ENCODE peak calls at places on chromosomes 6 and 20, in nine cellular contexts. One of them, this sample, is unnamed.

GRCh38 chr20:23143098-23143497 is 57.0 kb upstream of the CD93 start:
- DNase-seq in substantia nigra: peak
- DNase-seq in adrenal gland: peak
- DNase-seq in mammary epithelial cell: peak
- DNase-seq in AG08395: peak
- DNase-seq in NCI-H1092 treated with DMSO at 0.1 percent for 48 hours: no peak
- DNase-seq in CD8-positive, alpha-beta memory T cell: no peak
- DNase-seq in hepatocyte: peak
- DNase-seq in Panc1: peak
- DNase-seq in this sample: no peak

GRCh38 chr6:93468291-93468690 is 48.9 kb upstream of the EPHA7 start:
- DNase-seq in hepatocyte: peak
- DNase-seq in mammary epithelial cell: no peak
- DNase-seq in AG08395: no peak
- DNase-seq in substantia nigra: no peak
- DNase-seq in Panc1: peak
- DNase-seq in adrenal gland: no peak
- DNase-seq in NCI-H1092 treated with DMSO at 0.1 percent for 48 hours: no peak
- DNase-seq in CD8-positive, alpha-beta memory T cell: no peak
- DNase-seq in this sample: no peak

GRCh38 chr20:46800405-46800804 is 91.0 kb downstream of the SLC2A10 start:
- DNase-seq in AG08395: no peak
- DNase-seq in Panc1: no peak
- DNase-seq in NCI-H1092 treated with DMSO at 0.1 percent for 48 hours: no peak
- DNase-seq in CD8-positive, alpha-beta memory T cell: no peak
- DNase-seq in hepatocyte: no peak
- DNase-seq in mammary epithelial cell: no peak
- DNase-seq in substantia nigra: no peak
- DNase-seq in adrenal gland: no peak
- DNase-seq in this sample: no peak

GRCh38 chr6:107082045-107082444 is 33.3 kb downstream of the BEND3 start:
- DNase-seq in Panc1: no peak
- DNase-seq in NCI-H1092 treated with DMSO at 0.1 percent for 48 hours: no peak
- DNase-seq in AG08395: no peak
- DNase-seq in mammary epithelial cell: peak
- DNase-seq in adrenal gland: no peak
- DNase-seq in CD8-positive, alpha-beta memory T cell: no peak
- DNase-seq in substantia nigra: no peak
- DNase-seq in hepatocyte: no peak
- DNase-seq in this sample: no peak

GRCh38 chr6:167576050-167576741 is 250.5 kb upstream of the AFDN start:
- DNase-seq in NCI-H1092 treated with DMSO at 0.1 percent for 48 hours: no peak
- DNase-seq in hepatocyte: no peak
- DNase-seq in CD8-positive, alpha-beta memory T cell: no peak
- DNase-seq in mammary epithelial cell: no peak
- DNase-seq in Panc1: no peak
- DNase-seq in substantia nigra: no peak
- DNase-seq in adrenal gland: no peak
- DNase-seq in AG08395: no peak
- DNase-seq in this sample: no peak

GRCh38 chr20:51492167-51493092 is 50.1 kb downstream of the NFATC2 start:
- DNase-seq in adrenal gland: peak
- DNase-seq in AG08395: peak
- DNase-seq in hepatocyte: peak
- DNase-seq in mammary epithelial cell: no peak
- DNase-seq in CD8-positive, alpha-beta memory T cell: no peak
- DNase-seq in NCI-H1092 treated with DMSO at 0.1 percent for 48 hours: peak
- DNase-seq in Panc1: no peak
- DNase-seq in substantia nigra: no peak
- DNase-seq in this sample: no peak

GRCh38 chr20:8326899-8327298 is 194.8 kb downstream of the PLCB1 start:
- DNase-seq in substantia nigra: no peak
- DNase-seq in CD8-positive, alpha-beta memory T cell: no peak
- DNase-seq in NCI-H1092 treated with DMSO at 0.1 percent for 48 hours: no peak
- DNase-seq in hepatocyte: no peak
- DNase-seq in Panc1: no peak
- DNase-seq in mammary epithelial cell: no peak
- DNase-seq in adrenal gland: no peak
- DNase-seq in AG08395: no peak
- DNase-seq in this sample: no peak

GRCh38 chr6:151721141-151721540 is 86.3 kb upstream of the ESR1 start:
- DNase-seq in substantia nigra: no peak
- DNase-seq in CD8-positive, alpha-beta memory T cell: no peak
- DNase-seq in NCI-H1092 treated with DMSO at 0.1 percent for 48 hours: no peak
- DNase-seq in mammary epithelial cell: no peak
- DNase-seq in AG08395: peak
- DNase-seq in adrenal gland: no peak
- DNase-seq in Panc1: no peak
- DNase-seq in hepatocyte: no peak
- DNase-seq in this sample: no peak

GRCh38 chr6:166045173-166045957 is 122.3 kb downstream of the TBXT start:
- DNase-seq in substantia nigra: no peak
- DNase-seq in Panc1: no peak
- DNase-seq in NCI-H1092 treated with DMSO at 0.1 percent for 48 hours: no peak
- DNase-seq in CD8-positive, alpha-beta memory T cell: no peak
- DNase-seq in adrenal gland: no peak
- DNase-seq in AG08395: no peak
- DNase-seq in mammary epithelial cell: no peak
- DNase-seq in hepatocyte: no peak
- DNase-seq in this sample: no peak

GRCh38 chr6:21067521-21067920 is 526.0 kb upstream of the SOX4 start:
- DNase-seq in CD8-positive, alpha-beta memory T cell: no peak
- DNase-seq in substantia nigra: no peak
- DNase-seq in Panc1: no peak
- DNase-seq in mammary epithelial cell: no peak
- DNase-seq in adrenal gland: no peak
- DNase-seq in NCI-H1092 treated with DMSO at 0.1 percent for 48 hours: no peak
- DNase-seq in hepatocyte: no peak
- DNase-seq in AG08395: no peak
- DNase-seq in this sample: no peak

GRCh38 chr20:13458860-13459451 is 179.8 kb downstream of the TASP1 start:
- DNase-seq in Panc1: peak
- DNase-seq in adrenal gland: peak
- DNase-seq in substantia nigra: peak
- DNase-seq in CD8-positive, alpha-beta memory T cell: no peak
- DNase-seq in AG08395: peak
- DNase-seq in NCI-H1092 treated with DMSO at 0.1 percent for 48 hours: no peak
- DNase-seq in hepatocyte: peak
- DNase-seq in mammary epithelial cell: peak
- DNase-seq in this sample: no peak

GRCh38 chr6:15319677-15320076 is 73.8 kb downstream of the JARID2 start:
- DNase-seq in mammary epithelial cell: no peak
- DNase-seq in hepatocyte: no peak
- DNase-seq in AG08395: no peak
- DNase-seq in substantia nigra: no peak
- DNase-seq in Panc1: no peak
- DNase-seq in adrenal gland: no peak
- DNase-seq in CD8-positive, alpha-beta memory T cell: no peak
- DNase-seq in NCI-H1092 treated with DMSO at 0.1 percent for 48 hours: no peak
- DNase-seq in this sample: no peak

GRCh38 chr6:46734867-46735719 is at the start of gene PLA2G7:
- DNase-seq in AG08395: peak
- DNase-seq in hepatocyte: peak
- DNase-seq in substantia nigra: no peak
- DNase-seq in CD8-positive, alpha-beta memory T cell: no peak
- DNase-seq in NCI-H1092 treated with DMSO at 0.1 percent for 48 hours: no peak
- DNase-seq in mammary epithelial cell: peak
- DNase-seq in Panc1: no peak
- DNase-seq in adrenal gland: peak
- DNase-seq in this sample: peak

GRCh38 chr6:17714879-17715860 is 8.4 kb upstream of the NUP153 start:
- DNase-seq in CD8-positive, alpha-beta memory T cell: no peak
- DNase-seq in mammary epithelial cell: peak
- DNase-seq in adrenal gland: peak
- DNase-seq in AG08395: peak
- DNase-seq in hepatocyte: peak
- DNase-seq in Panc1: no peak
- DNase-seq in NCI-H1092 treated with DMSO at 0.1 percent for 48 hours: no peak
- DNase-seq in substantia nigra: no peak
- DNase-seq in this sample: no peak

GRCh38 chr6:2534406-2535139 is 216.1 kb downstream of the MYLK4 start:
- DNase-seq in Panc1: no peak
- DNase-seq in NCI-H1092 treated with DMSO at 0.1 percent for 48 hours: no peak
- DNase-seq in AG08395: no peak
- DNase-seq in CD8-positive, alpha-beta memory T cell: no peak
- DNase-seq in hepatocyte: no peak
- DNase-seq in adrenal gland: no peak
- DNase-seq in mammary epithelial cell: no peak
- DNase-seq in substantia nigra: no peak
- DNase-seq in this sample: no peak

GRCh38 chr6:133568970-133569889 is 319.7 kb upstream of the TCF21 start:
- DNase-seq in adrenal gland: peak
- DNase-seq in AG08395: peak
- DNase-seq in Panc1: peak
- DNase-seq in mammary epithelial cell: peak
- DNase-seq in substantia nigra: no peak
- DNase-seq in NCI-H1092 treated with DMSO at 0.1 percent for 48 hours: peak
- DNase-seq in CD8-positive, alpha-beta memory T cell: no peak
- DNase-seq in hepatocyte: peak
- DNase-seq in this sample: peak

GRCh38 chr20:17640146-17640874 is 41.7 kb downstream of the RRBP1 start:
- DNase-seq in CD8-positive, alpha-beta memory T cell: no peak
- DNase-seq in Panc1: no peak
- DNase-seq in adrenal gland: no peak
- DNase-seq in hepatocyte: no peak
- DNase-seq in NCI-H1092 treated with DMSO at 0.1 percent for 48 hours: no peak
- DNase-seq in mammary epithelial cell: no peak
- DNase-seq in substantia nigra: no peak
- DNase-seq in AG08395: no peak
- DNase-seq in this sample: no peak

GRCh38 chr6:136341967-136342366 is 52.3 kb upstream of the BCLAF1 start:
- DNase-seq in NCI-H1092 treated with DMSO at 0.1 percent for 48 hours: no peak
- DNase-seq in Panc1: peak
- DNase-seq in CD8-positive, alpha-beta memory T cell: no peak
- DNase-seq in substantia nigra: no peak
- DNase-seq in AG08395: no peak
- DNase-seq in adrenal gland: no peak
- DNase-seq in hepatocyte: no peak
- DNase-seq in mammary epithelial cell: no peak
- DNase-seq in this sample: no peak

GRCh38 chr20:4045741-4046140 is 30.4 kb upstream of the RNF24 start:
- DNase-seq in NCI-H1092 treated with DMSO at 0.1 percent for 48 hours: no peak
- DNase-seq in substantia nigra: no peak
- DNase-seq in hepatocyte: no peak
- DNase-seq in mammary epithelial cell: peak
- DNase-seq in adrenal gland: no peak
- DNase-seq in CD8-positive, alpha-beta memory T cell: no peak
- DNase-seq in Panc1: no peak
- DNase-seq in AG08395: peak
- DNase-seq in this sample: no peak

GRCh38 chr6:12119085-12119588 is 107.0 kb downstream of the HIVEP1 start:
- DNase-seq in AG08395: no peak
- DNase-seq in adrenal gland: no peak
- DNase-seq in Panc1: no peak
- DNase-seq in mammary epithelial cell: no peak
- DNase-seq in CD8-positive, alpha-beta memory T cell: peak
- DNase-seq in hepatocyte: peak
- DNase-seq in NCI-H1092 treated with DMSO at 0.1 percent for 48 hours: no peak
- DNase-seq in substantia nigra: no peak
- DNase-seq in this sample: no peak

GRCh38 chr20:15287331-15287730 is 949.9 kb upstream of the FLRT3 start:
- DNase-seq in Panc1: no peak
- DNase-seq in hepatocyte: no peak
- DNase-seq in NCI-H1092 treated with DMSO at 0.1 percent for 48 hours: no peak
- DNase-seq in mammary epithelial cell: no peak
- DNase-seq in adrenal gland: no peak
- DNase-seq in AG08395: no peak
- DNase-seq in substantia nigra: no peak
- DNase-seq in CD8-positive, alpha-beta memory T cell: no peak
- DNase-seq in this sample: no peak

GRCh38 chr6:157428418-157429202 is 47.6 kb downstream of the ZDHHC14 start:
- DNase-seq in mammary epithelial cell: peak
- DNase-seq in CD8-positive, alpha-beta memory T cell: no peak
- DNase-seq in Panc1: peak
- DNase-seq in hepatocyte: peak
- DNase-seq in adrenal gland: peak
- DNase-seq in NCI-H1092 treated with DMSO at 0.1 percent for 48 hours: no peak
- DNase-seq in AG08395: no peak
- DNase-seq in substantia nigra: no peak
- DNase-seq in this sample: no peak

GRCh38 chr6:155483858-155484257 is 28.2 kb upstream of the NOX3 start:
- DNase-seq in hepatocyte: no peak
- DNase-seq in Panc1: no peak
- DNase-seq in NCI-H1092 treated with DMSO at 0.1 percent for 48 hours: no peak
- DNase-seq in AG08395: peak
- DNase-seq in substantia nigra: no peak
- DNase-seq in mammary epithelial cell: peak
- DNase-seq in CD8-positive, alpha-beta memory T cell: no peak
- DNase-seq in adrenal gland: no peak
- DNase-seq in this sample: no peak

This sample was measured in NCI-H1930.